ENCODE peak calls at places on chromosomes 7 and 10, in nine cellular contexts. X is OCI-LY7; E is lower lobe of right lung; V is spleen; U is CD8-positive, alpha-beta T cell; F is HCT116; P is H9; M is stomach; W is pancreas. Z is an unnamed sample.

GRCh38 chr7:2017914-2018785 is 214.6 kb downstream of the MAD1L1 start:
- DNase-seq in X (no peak), E (peak; percentile 44), V (peak; percentile 71), U (no peak), F (no peak), P (no peak), M (no peak), W (peak; percentile 11), Z (no peak)

GRCh38 chr7:158549176-158549833 is 38.3 kb downstream of the PTPRN2 start:
- DNase-seq in X (no peak), E (peak; percentile 42), V (peak; percentile 75), U (no peak), F (no peak), P (peak; percentile 72), M (peak; percentile 75), W (no peak), Z (no peak)

GRCh38 chr10:55628260-55628701 is 732.8 kb downstream of the ZWINT start:
- DNase-seq in X (no peak), E (peak; percentile 39), V (no peak), U (no peak), F (no peak), P (peak; percentile 73), M (peak; percentile 38), W (no peak), Z (peak; percentile 70)

GRCh38 chr10:118204292-118204943 is 137.7 kb downstream of the FAM204A start:
- DNase-seq in X (no peak), E (no peak), V (no peak), U (no peak), F (no peak), P (no peak), M (no peak), W (no peak), Z (no peak)

GRCh38 chr10:43843331-43844101 is 194.8 kb upstream of the ZNF32 start:
- DNase-seq in X (no peak), E (no peak), V (no peak), U (no peak), F (no peak), P (no peak), M (no peak), W (no peak), Z (no peak)

GRCh38 chr7:112449353-112449752 is 907 bp upstream of the IFRD1 start:
- DNase-seq in X (peak; percentile 4), E (no peak), V (no peak), U (peak; percentile 13), F (peak; percentile 59), P (no peak), M (peak; percentile 37), W (peak; percentile 45), Z (no peak)

GRCh38 chr7:31028417-31028988 is 23.6 kb upstream of the ADCYAP1R1 start:
- DNase-seq in X (no peak), E (no peak), V (peak; percentile 72), U (no peak), F (no peak), P (no peak), M (no peak), W (no peak), Z (no peak)

GRCh38 chr7:101814081-101814995 is 3.1 kb upstream of the CUX1 start:
- DNase-seq in X (peak; percentile 87), E (peak; percentile 82), V (peak; percentile 93), U (peak; percentile 31), F (no peak), P (peak; percentile 75), M (peak; percentile 69), W (peak; percentile 73), Z (no peak)

GRCh38 chr7:81812514-81813472 is 42.9 kb upstream of the HGF start:
- DNase-seq in X (no peak), E (no peak), V (no peak), U (no peak), F (peak; percentile 3), P (no peak), M (no peak), W (no peak), Z (no peak)

GRCh38 chr7:5523052-5523711 is 99.5 kb upstream of the TNRC18 start:
- DNase-seq in X (no peak), E (no peak), V (no peak), U (no peak), F (no peak), P (peak; percentile 76), M (no peak), W (no peak), Z (no peak)

GRCh38 chr10:101080933-101081546 is 19.3 kb downstream of the KAZALD1 start:
- DNase-seq in X (no peak), E (no peak), V (no peak), U (no peak), F (no peak), P (peak; percentile 61), M (no peak), W (no peak), Z (no peak)

GRCh38 chr7:140581411-140581810 is 59.2 kb downstream of the DENND2A start:
- DNase-seq in X (no peak), E (no peak), V (peak; percentile 28), U (no peak), F (no peak), P (no peak), M (no peak), W (no peak), Z (no peak)

GRCh38 chr10:80697926-80698325 is 160.2 kb downstream of the SH2D4B start:
- DNase-seq in X (no peak), E (no peak), V (no peak), U (no peak), F (no peak), P (no peak), M (no peak), W (no peak), Z (no peak)

GRCh38 chr7:133275008-133275407 is 22.1 kb downstream of the EXOC4 start:
- DNase-seq in X (no peak), E (no peak), V (no peak), U (no peak), F (no peak), P (no peak), M (no peak), W (no peak), Z (no peak)

GRCh38 chr10:67936416-67936815 is 52.0 kb downstream of the SIRT1 start:
- DNase-seq in X (no peak), E (no peak), V (no peak), U (no peak), F (no peak), P (no peak), M (no peak), W (no peak), Z (no peak)

GRCh38 chr7:52107355-52107754 is 790.7 kb upstream of the COBL start:
- DNase-seq in X (no peak), E (no peak), V (no peak), U (no peak), F (no peak), P (peak; percentile 39), M (no peak), W (no peak), Z (no peak)

GRCh38 chr7:44267178-44267577 is 58.2 kb downstream of the CAMK2B start:
- DNase-seq in X (no peak), E (no peak), V (no peak), U (no peak), F (no peak), P (no peak), M (no peak), W (no peak), Z (no peak)

GRCh38 chr7:133837248-133837647 is 289.9 kb upstream of the LRGUK start:
- DNase-seq in X (no peak), E (no peak), V (no peak), U (no peak), F (no peak), P (no peak), M (no peak), W (no peak), Z (no peak)

GRCh38 chr7:976901-977325 is 1.6 kb upstream of the COX19 start:
- DNase-seq in X (no peak), E (no peak), V (no peak), U (no peak), F (no peak), P (no peak), M (no peak), W (no peak), Z (no peak)

GRCh38 chr10:96034625-96035024 is 8.8 kb upstream of the CCNJ start:
- DNase-seq in X (peak; percentile 52), E (no peak), V (no peak), U (no peak), F (no peak), P (no peak), M (no peak), W (no peak), Z (no peak)

GRCh38 chr10:44976352-44977198 is 2.0 kb downstream of the DEPP1 start:
- DNase-seq in X (no peak), E (no peak), V (peak; percentile 67), U (no peak), F (no peak), P (no peak), M (no peak), W (peak; percentile 63), Z (no peak)

DNA sequence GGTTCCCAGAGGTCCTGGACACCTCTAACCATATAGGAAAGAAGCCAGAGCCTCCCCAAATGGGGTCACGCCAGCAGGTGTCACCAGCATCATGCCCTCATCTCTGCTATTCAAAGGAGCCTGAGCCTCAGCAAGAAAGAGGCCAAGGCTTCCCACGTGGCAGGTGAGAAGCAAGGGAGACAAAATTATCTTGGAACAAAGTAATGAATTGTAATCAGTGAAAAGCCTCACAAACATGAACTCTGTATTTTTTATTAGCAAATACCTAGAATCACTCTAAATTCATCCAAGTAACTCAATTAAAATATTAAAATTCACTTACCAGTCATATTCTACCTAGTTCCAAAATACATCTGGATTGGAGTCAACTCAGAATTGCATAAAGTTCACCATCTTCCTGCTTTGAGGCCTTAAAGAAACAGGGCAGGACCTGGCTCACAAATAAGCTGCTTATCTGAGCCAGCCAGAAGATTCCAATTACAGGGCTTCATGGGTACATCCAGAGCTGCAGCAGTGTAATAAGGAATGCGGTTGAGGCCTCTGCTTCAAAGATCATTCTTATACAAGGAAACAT is 68.7 kb downstream of the SGMS1 start:
- DNase-seq in X (peak; percentile 42), E (no peak), V (no peak), U (no peak), F (no peak), P (peak; percentile 54), M (no peak), W (no peak), Z (no peak)
- TF ChIP-seq CTCF in X (peak; percentile 71), E (no peak), V (no peak), U (no peak), F (peak; percentile 16), P (peak; percentile 45), M (no peak), W (no peak), Z (no peak)

GRCh38 chr7:99112097-99112496 is 31.8 kb downstream of the SMURF1 start:
- DNase-seq in X (peak; percentile 41), E (no peak), V (no peak), U (no peak), F (no peak), P (no peak), M (no peak), W (no peak), Z (no peak)
- TF ChIP-seq CTCF in X (no peak), E (no peak), V (no peak), U (no peak), F (no peak), P (no peak), M (no peak), W (no peak), Z (no peak)

GRCh38 chr7:86939197-86939814 is 120.1 kb downstream of the ELAPOR2 start:
- DNase-seq in X (peak; percentile 73), E (no peak), V (no peak), U (peak; percentile 4), F (peak; percentile 68), P (peak; percentile 36), M (no peak), W (no peak), Z (no peak)
- TF ChIP-seq CTCF in X (peak; percentile 84), E (peak; percentile 70), V (peak; percentile 76), U (peak; percentile 41), F (peak; percentile 73), P (peak; percentile 77), M (peak; percentile 68), W (peak; percentile 65), Z (peak; percentile 81)

GRCh38 chr7:149355390-149356048 is 93.5 kb downstream of the ZNF783 start:
- DNase-seq in X (no peak), E (no peak), V (no peak), U (no peak), F (peak; percentile 70), P (peak; percentile 84), M (no peak), W (no peak), Z (no peak)
- TF ChIP-seq CTCF in X (peak; percentile 15), E (no peak), V (no peak), U (no peak), F (peak; percentile 25), P (peak; percentile 45), M (no peak), W (no peak), Z (no peak)